ENCODE peak calls at places on chromosomes 1 and 21, in five cellular contexts. P is GM18507, R is nucleus accumbens, X is COR-L47, T is hippocampal formation. A is an unnamed sample.
A peak's percentile ranks its signal among the peaks of the same experiment; 100 is the strongest.

GRCh38 chr1:228691926-228692325 is 43.4 kb upstream of the RHOU start:
- DNase-seq in R (no peak), P (peak; percentile 12), X (peak; percentile 27), T (peak; percentile 13), A (peak; percentile 21)

GRCh38 chr1:1020415-1021009 is 592 bp downstream of the AGRN start:
- DNase-seq in P (no peak), R (no peak), X (no peak), T (no peak), A (no peak)

GRCh38 chr1:40039757-40040510 is 595 bp upstream of the CAP1 start:
- DNase-seq in X (peak; percentile 100), P (peak; percentile 75), R (peak; percentile 71), T (no peak), A (peak; percentile 68)

GRCh38 chr1:207070811-207071210 is 17.7 kb downstream of the PFKFB2 start:
- DNase-seq in X (no peak), P (no peak), T (no peak), R (no peak), A (no peak)

GRCh38 chr1:202411421-202411820 is 62.9 kb downstream of the PPP1R12B start:
- DNase-seq in X (no peak), T (no peak), P (no peak), R (no peak), A (no peak)

GRCh38 chr1:38585460-38585859 is 274.1 kb downstream of the RRAGC start:
- DNase-seq in P (no peak), T (no peak), X (no peak), R (no peak), A (no peak)

GRCh38 chr1:145891143-145891542 is 5.5 kb upstream of the ANKRD35 start:
- DNase-seq in T (no peak), R (no peak), P (no peak), X (peak; percentile 29), A (no peak)

GRCh38 chr1:179231923-179232322 is 2.4 kb upstream of the ABL2 start:
- DNase-seq in T (no peak), R (no peak), X (no peak), P (no peak), A (no peak)

GRCh38 chr1:63920154-63921117 is 146.6 kb downstream of the ROR1 start:
- DNase-seq in X (no peak), R (no peak), P (no peak), T (no peak), A (no peak)

GRCh38 chr1:81949421-81949820 is 148.7 kb downstream of the ADGRL2 start:
- DNase-seq in X (no peak), P (no peak), R (no peak), T (no peak), A (no peak)

GRCh38 chr1:41607810-41608209 is 123.3 kb upstream of the EDN2 start:
- DNase-seq in X (no peak), R (no peak), T (no peak), P (no peak), A (no peak)

GRCh38 chr1:59354754-59355337 is 58.0 kb downstream of the FGGY start:
- DNase-seq in P (no peak), T (no peak), X (no peak), R (no peak), A (peak; percentile 13)

GRCh38 chr1:22451702-22452400 is at the start of gene ZBTB40:
- DNase-seq in X (peak; percentile 96), P (peak; percentile 87), R (peak; percentile 95), T (peak; percentile 93), A (peak; percentile 80)

GRCh38 chr21:39269620-39270019 is 43.8 kb downstream of the BRWD1 start:
- DNase-seq in P (no peak), X (no peak), T (no peak), R (no peak), A (no peak)

GRCh38 chr1:33272509-33272908 is 16.2 kb downstream of the ZNF362 start:
- DNase-seq in T (no peak), P (no peak), X (no peak), R (no peak), A (no peak)

GRCh38 chr1:161274874-161275273 is 16.3 kb downstream of the PCP4L1 start:
- DNase-seq in X (no peak), P (no peak), T (no peak), R (no peak), A (no peak)

GRCh38 chr1:94418664-94419655 is 771 bp downstream of the ABCD3 start:
- DNase-seq in X (peak; percentile 11), P (no peak), R (peak; percentile 52), T (peak; percentile 38), A (no peak)

A was measured in GM19239.